ENCODE peak calls at places on chromosome 6, in ten cellular contexts. J is mesothelial cell of epicardium, V is activated B cell treated with CpG ODN at 0.5 μM for 24 hours, S is kidney epithelial cell, Y is bronchial epithelial cell, B is HFFc6, H is cardiac fibroblast, W is astrocyte of the cerebellum, F is hepatocyte, M is PC-9. K is an unnamed sample.

GRCh38 chr6:101114703-101115102 is 233.6 kb upstream of the ASCC3 start:
- DNase-seq in B (peak), Y (peak), J (no peak), F (peak), M (peak), H (peak), S (peak), V (no peak), W (peak), K (no peak)

GRCh38 chr6:42511803-42512422 is 51.9 kb upstream of the UBR2 start:
- DNase-seq in V (no peak), W (no peak), J (no peak), B (no peak), H (peak), M (no peak), F (no peak), S (no peak), Y (peak), K (no peak)

GRCh38 chr6:45655630-45656422 is 278.1 kb upstream of the SUPT3H start:
- DNase-seq in V (no peak), Y (peak), H (peak), J (no peak), F (peak), B (peak), M (peak), W (peak), S (peak), K (no peak)

GRCh38 chr6:131281471-131282270 is 146.4 kb downstream of the AKAP7 start:
- DNase-seq in F (no peak), M (no peak), J (no peak), V (no peak), Y (no peak), W (peak), H (no peak), S (no peak), B (no peak), K (no peak)

GRCh38 chr6:21467091-21467490 is 126.5 kb upstream of the SOX4 start:
- DNase-seq in Y (no peak), W (no peak), V (no peak), J (no peak), B (no peak), M (no peak), S (no peak), H (no peak), F (no peak), K (no peak)

GRCh38 chr6:44078795-44079671 is 48.2 kb downstream of the MRPL14 start:
- DNase-seq in M (peak), W (peak), V (peak), B (peak), Y (peak), J (peak), H (peak), F (peak), S (no peak), K (no peak)

GRCh38 chr6:46184114-46184513 is 13.3 kb upstream of the ENPP5 start:
- DNase-seq in F (peak), B (peak), W (peak), J (no peak), V (no peak), M (peak), H (peak), S (no peak), Y (peak), K (no peak)

GRCh38 chr6:45532626-45533258 is 155.0 kb upstream of the SUPT3H start:
- DNase-seq in W (no peak), B (no peak), F (no peak), M (no peak), Y (peak), H (peak), V (no peak), J (no peak), S (no peak), K (no peak)

GRCh38 chr6:21885532-21886089 is 292.1 kb downstream of the SOX4 start:
- DNase-seq in J (no peak), W (peak), V (no peak), S (peak), M (no peak), F (peak), B (peak), Y (peak), H (peak), K (no peak)

GRCh38 chr6:2488578-2488977 is 243.2 kb upstream of the GMDS start:
- DNase-seq in B (no peak), S (no peak), Y (no peak), W (no peak), V (no peak), J (no peak), M (no peak), H (no peak), F (no peak), K (no peak)

GRCh38 chr6:129590408-129591022 is 119.5 kb downstream of the ARHGAP18 start:
- DNase-seq in S (no peak), W (peak), M (no peak), H (peak), J (no peak), Y (peak), V (no peak), B (peak), F (no peak), K (no peak)

GRCh38 chr6:45415315-45415714 is 37.6 kb upstream of the SUPT3H start:
- DNase-seq in F (peak), J (no peak), S (no peak), W (no peak), H (no peak), Y (no peak), V (no peak), M (no peak), B (no peak), K (no peak)

GRCh38 chr6:21235162-21235561 is 358.4 kb upstream of the SOX4 start:
- DNase-seq in Y (no peak), B (no peak), F (no peak), V (no peak), J (no peak), M (no peak), S (no peak), W (no peak), H (no peak), K (no peak)

GRCh38 chr6:87393026-87393622 is 14.6 kb upstream of the CFAP206 start:
- DNase-seq in B (peak), V (no peak), W (peak), J (no peak), Y (peak), F (peak), M (peak), H (peak), S (no peak), K (no peak)

GRCh38 chr6:45951771-45952529 is 63.7 kb downstream of the CLIC5 start:
- DNase-seq in M (no peak), V (no peak), B (no peak), Y (no peak), S (no peak), J (no peak), F (no peak), H (no peak), W (no peak), K (no peak)

GRCh38 chr6:143675946-143676345 is 1.8 kb upstream of the PHACTR2 start:
- DNase-seq in W (no peak), F (no peak), B (peak), J (no peak), S (no peak), M (no peak), Y (peak), H (peak), V (no peak), K (no peak)

GRCh38 chr6:35048031-35048613 is 93.0 kb downstream of the TCP11 start:
- DNase-seq in V (no peak), J (no peak), S (no peak), M (no peak), Y (no peak), H (no peak), B (no peak), W (no peak), F (peak), K (no peak)

GRCh38 chr6:163392533-163392932 is 22.0 kb upstream of the QKI start:
- DNase-seq in Y (peak), V (no peak), S (no peak), W (no peak), B (no peak), F (peak), J (no peak), M (peak), H (peak), K (no peak)

GRCh38 chr6:167588181-167588919 is 238.4 kb upstream of the AFDN start:
- DNase-seq in S (no peak), W (peak), J (no peak), M (no peak), H (no peak), V (no peak), Y (no peak), F (no peak), B (no peak), K (no peak)

GRCh38 chr6:122491915-122492537 is 20.4 kb upstream of the SERINC1 start:
- DNase-seq in Y (peak), W (peak), S (peak), B (peak), H (peak), M (peak), F (peak), V (peak), J (no peak), K (no peak)

GRCh38 chr6:41560440-41561192 is 14.4 kb downstream of the FOXP4 start:
- DNase-seq in H (peak), F (no peak), S (no peak), Y (no peak), J (no peak), W (no peak), V (peak), B (no peak), M (no peak), K (peak)

GRCh38 chr6:52416629-52417151 is 3.5 kb upstream of the EFHC1 start:
- DNase-seq in Y (peak), B (peak), V (no peak), S (no peak), J (no peak), W (no peak), F (peak), M (peak), H (peak), K (no peak)

GRCh38 chr6:19368511-19368910 is 468.7 kb upstream of the ID4 start:
- DNase-seq in S (peak), Y (peak), H (peak), J (no peak), M (peak), V (no peak), B (peak), W (peak), F (no peak), K (no peak)

GRCh38 chr6:117195728-117196127 is 69.6 kb upstream of the VGLL2 start:
- DNase-seq in S (no peak), W (no peak), Y (peak), H (no peak), F (no peak), M (no peak), B (no peak), J (no peak), V (no peak), K (no peak)

GRCh38 chr6:16698988-16699868 is 62.0 kb downstream of the ATXN1 start:
- DNase-seq in M (no peak), W (no peak), Y (peak), S (no peak), B (peak), V (no peak), J (no peak), F (peak), H (peak), K (no peak)

GRCh38 chr6:11139051-11139960 is 27.8 kb upstream of the ERVFRD-1 start:
- DNase-seq in F (no peak), W (no peak), H (peak), J (no peak), B (peak), M (peak), Y (peak), V (no peak), S (no peak), K (no peak)

GRCh38 chr6:68240731-68241130 is 394.4 kb upstream of the ADGRB3 start:
- DNase-seq in Y (no peak), V (no peak), H (no peak), M (no peak), F (no peak), J (no peak), W (no peak), S (no peak), B (no peak), K (no peak)

GRCh38 chr6:14897836-14898235 is 348.0 kb upstream of the JARID2 start:
- DNase-seq in F (no peak), W (no peak), Y (no peak), S (no peak), V (no peak), H (no peak), B (no peak), M (no peak), J (no peak), K (no peak)

GRCh38 chr6:170212051-170212756 is 78.7 kb downstream of the DLL1 start:
- DNase-seq in B (no peak), Y (no peak), H (no peak), V (no peak), S (no peak), W (no peak), M (no peak), F (no peak), J (no peak), K (no peak)

GRCh38 chr6:139927236-139927635 is 552.8 kb upstream of the CITED2 start:
- DNase-seq in Y (peak), M (no peak), V (no peak), B (peak), F (no peak), W (peak), H (peak), J (no peak), S (no peak), K (no peak)
- TF ChIP-seq CTCF in Y (no peak), M (no peak), V (no peak), B (peak), F (peak), W (peak), H (peak), J (no peak), S (no peak), K (peak)

DNA sequence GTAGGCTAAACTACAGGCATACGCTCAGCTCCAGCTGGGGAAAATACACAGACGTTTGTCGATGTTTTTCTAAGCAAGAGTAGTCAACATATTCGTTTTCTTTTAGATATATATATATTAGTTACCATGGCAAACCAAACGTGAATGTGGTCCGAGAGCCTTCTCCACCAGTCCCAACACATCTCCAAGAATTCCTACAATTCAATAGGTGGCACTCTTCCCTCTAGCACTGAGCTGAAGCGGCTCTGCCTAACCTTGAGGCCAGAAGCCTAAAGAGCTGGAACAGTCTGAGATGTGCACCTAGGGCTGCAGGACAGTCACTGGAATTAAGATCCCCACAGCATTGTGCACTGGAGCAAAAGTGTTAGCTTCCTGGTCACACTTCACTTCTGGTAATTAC is 70.3 kb upstream of the BEND3 start:
- DNase-seq in F (peak), M (no peak), V (no peak), B (peak), Y (peak), S (no peak), H (peak), J (no peak), W (no peak), K (no peak)
- TF ChIP-seq CTCF in F (peak), M (no peak), V (no peak), B (peak), Y (peak), S (no peak), H (no peak), J (no peak), W (peak), K (no peak)

GRCh38 chr6:75501756-75502155 is 8.2 kb upstream of the FILIP1 start:
- DNase-seq in J (no peak), S (no peak), M (no peak), H (no peak), W (no peak), V (no peak), F (no peak), Y (no peak), B (no peak), K (no peak)
- TF ChIP-seq CTCF in J (no peak), S (no peak), M (no peak), H (no peak), W (no peak), V (no peak), F (no peak), Y (no peak), B (no peak), K (no peak)

GRCh38 chr6:32179746-32180405 is 1.7 kb downstream of the RNF5 start:
- DNase-seq in F (no peak), Y (no peak), V (no peak), S (no peak), W (no peak), J (no peak), M (no peak), H (no peak), B (no peak), K (no peak)

GRCh38 chr6:32178547-32179440 is 589 bp downstream of the RNF5 start:
- DNase-seq in B (no peak), V (no peak), H (no peak), M (no peak), W (no peak), J (no peak), F (peak), Y (peak), S (no peak), K (no peak)

GRCh38 chr6:32177182-32177787 is 920 bp upstream of the RNF5 start:
- DNase-seq in J (no peak), Y (no peak), H (no peak), F (peak), W (peak), B (no peak), S (no peak), V (no peak), M (peak), K (no peak)

GRCh38 chr6:32176476-32177181 is 745 bp upstream of the AGPAT1 start:
- DNase-seq in Y (peak), J (no peak), B (peak), H (peak), F (no peak), S (no peak), V (no peak), W (no peak), M (no peak), K (no peak)

GRCh38 chr6:32177788-32178546 is at the start of gene RNF5:
- DNase-seq in F (peak), B (peak), S (peak), V (peak), H (peak), M (peak), W (peak), J (peak), Y (peak), K (peak)
- TF ChIP-seq CTCF in F (no peak), B (no peak), S (no peak), V (no peak), H (no peak), M (no peak), W (no peak), J (no peak), Y (no peak), K (no peak)

GRCh38 chr6:6699741-6700367 is 111.3 kb downstream of the LY86 start:
- DNase-seq in W (peak), S (peak), Y (peak), F (peak), J (peak), B (peak), H (peak), M (peak), V (no peak), K (no peak)
- TF ChIP-seq CTCF in W (no peak), S (peak), Y (peak), F (no peak), J (no peak), B (peak), H (no peak), M (no peak), V (no peak), K (no peak)

DNA sequence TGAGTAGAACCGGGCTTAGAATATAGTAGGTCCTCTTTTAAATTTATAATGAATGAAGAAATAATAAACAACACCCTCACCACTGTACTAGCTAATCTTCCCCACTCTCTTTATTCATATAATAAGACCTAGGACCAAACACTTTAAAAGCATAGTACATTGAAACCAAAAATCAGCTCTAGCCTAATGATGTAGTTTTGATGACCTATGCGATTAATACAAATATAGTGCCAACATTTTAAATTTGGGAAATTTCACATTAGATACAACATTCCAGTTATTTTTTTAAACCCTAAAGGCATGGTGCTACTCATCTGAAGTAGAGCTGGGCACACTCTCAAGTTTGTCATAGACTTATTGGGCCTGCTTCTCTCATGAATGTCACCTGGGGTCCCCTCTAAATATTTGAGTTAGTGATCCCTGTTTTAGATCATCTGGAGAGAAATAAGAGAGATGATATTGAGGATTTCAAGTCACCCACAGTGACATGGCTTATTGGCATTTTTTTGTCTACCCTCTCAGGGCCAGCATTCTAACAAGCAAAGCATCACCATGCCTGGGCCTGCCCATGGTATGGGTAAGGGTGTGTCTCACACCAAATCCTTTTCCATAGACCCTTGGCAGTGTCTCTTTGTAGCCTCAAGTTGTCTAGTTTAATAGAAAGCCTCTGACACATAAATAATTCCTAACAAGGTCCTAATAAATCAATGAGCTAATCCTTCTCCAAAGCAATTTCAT is 319.8 kb downstream of the HIVEP2 start:
- DNase-seq in B (no peak), W (no peak), J (no peak), H (no peak), M (no peak), F (no peak), Y (peak), S (no peak), V (no peak), K (no peak)
- TF ChIP-seq CTCF in B (no peak), W (no peak), J (no peak), H (no peak), M (no peak), F (no peak), Y (no peak), S (no peak), V (no peak), K (no peak)

DNA sequence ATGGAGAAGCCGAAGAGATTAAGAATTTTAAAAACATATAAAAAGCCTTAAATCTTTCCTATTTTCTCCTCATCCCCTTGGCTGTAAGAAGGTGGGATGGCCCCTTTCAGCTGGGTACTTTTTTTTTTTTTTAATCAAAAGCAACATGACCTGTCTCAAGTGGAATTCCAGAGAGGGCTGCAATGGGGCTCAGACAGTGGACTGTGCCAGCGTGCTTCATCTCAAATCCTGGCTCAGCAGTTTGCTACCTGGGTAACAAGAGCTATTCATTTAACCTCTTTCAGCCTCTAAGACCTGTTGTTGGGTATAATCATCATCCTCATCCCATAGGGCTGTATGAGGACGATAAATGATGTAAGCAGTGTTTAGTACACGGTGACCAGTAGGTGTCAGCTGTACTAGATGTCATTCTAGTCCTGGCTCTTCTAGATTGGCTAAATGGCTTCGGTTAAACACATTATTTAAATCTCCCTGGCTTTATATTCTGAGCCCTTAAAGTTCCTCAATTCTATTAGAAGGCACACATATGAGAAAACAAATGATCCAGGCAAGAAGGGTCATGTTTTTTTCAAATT is 6.9 kb upstream of the PPP1R3G start:
- DNase-seq in B (peak), Y (peak), M (no peak), H (peak), F (no peak), W (no peak), V (no peak), S (no peak), J (no peak), K (no peak)
- TF ChIP-seq CTCF in B (peak), Y (peak), M (no peak), H (peak), F (peak), W (peak), V (no peak), S (no peak), J (no peak), K (no peak)